ENCODE peak calls at places on chromosomes 4 and X, in eight cellular contexts. W, Y, I, P, R, T, Z and A are unnamed samples.

GRCh38 chrX:78822157-78822683 is 74.7 kb downstream of the LPAR4 start:
- DNase-seq in P (no peak), Y (no peak), Z (no peak), W (no peak), I (no peak), T (no peak), R (no peak), A (no peak)

GRCh38 chrX:137945470-137945869 is 379.5 kb downstream of the ZIC3 start:
- DNase-seq in R (no peak), Y (no peak), W (no peak), P (no peak), T (no peak), Z (no peak), I (no peak), A (no peak)

GRCh38 chr4:78650106-78651021 is 98.8 kb downstream of the ANXA3 start:
- DNase-seq in P (no peak), I (no peak), R (no peak), Z (peak), T (no peak), W (no peak), Y (no peak), A (no peak)

GRCh38 chr4:163331629-163332360 is 601 bp downstream of the NPY1R start:
- DNase-seq in W (no peak), P (no peak), T (no peak), R (no peak), Y (peak), Z (peak), I (no peak), A (peak)

GRCh38 chr4:101954351-101954750 is 163.8 kb downstream of the BANK1 start:
- DNase-seq in Z (no peak), P (peak), W (no peak), Y (no peak), R (peak), T (no peak), I (no peak), A (no peak)

GRCh38 chr4:73539386-73539785 is 57.8 kb downstream of the AFM start:
- DNase-seq in W (no peak), I (no peak), T (no peak), R (no peak), Z (no peak), Y (no peak), P (no peak), A (no peak)

GRCh38 chrX:119760026-119760902 is 1.9 kb downstream of the SOWAHD start:
- DNase-seq in R (no peak), Z (no peak), T (no peak), W (no peak), Y (no peak), P (no peak), I (no peak), A (no peak)

GRCh38 chr4:38867478-38868054 is at the start of gene FAM114A1:
- DNase-seq in Y (peak), R (peak), T (peak), I (peak), W (peak), P (peak), Z (peak), A (peak)

GRCh38 chr4:25814323-25814722 is 48.5 kb downstream of the SEL1L3 start:
- DNase-seq in P (no peak), Y (no peak), T (no peak), I (peak), Z (no peak), W (peak), R (no peak), A (no peak)

GRCh38 chr4:147355849-147356248 is 125.0 kb upstream of the EDNRA start:
- DNase-seq in W (no peak), P (no peak), Z (peak), Y (no peak), T (no peak), R (no peak), I (no peak), A (no peak)

GRCh38 chr4:2831611-2832308 is 11.9 kb upstream of the ADD1 start:
- DNase-seq in I (no peak), R (no peak), W (peak), P (no peak), Y (no peak), Z (peak), T (no peak), A (no peak)

GRCh38 chr4:112002301-112002700 is 143.0 kb upstream of the FAM241A start:
- DNase-seq in W (no peak), Z (no peak), P (no peak), I (no peak), Y (no peak), R (peak), T (no peak), A (no peak)

GRCh38 chr4:91729851-91730250 is 573.9 kb upstream of the GRID2 start:
- DNase-seq in Z (no peak), T (no peak), W (no peak), Y (no peak), R (no peak), I (no peak), P (no peak), A (no peak)

GRCh38 chrX:107506596-107507031 is 57.2 kb downstream of the FRMPD3 start:
- DNase-seq in Z (no peak), I (no peak), P (no peak), W (no peak), R (no peak), T (no peak), Y (no peak), A (no peak)